ENCODE peak calls at places on chromosomes 13 and 19, in seven cellular contexts. Z, I, H, R, C, M and E are unnamed samples. For H3K27me3, the result is how much of the 10 kb centered on the place peaks cover.

GRCh38 chr13:33859691-33860303 is 41.8 kb downstream of the RFC3 start:
- DNase-seq in M (no peak), H (no peak), R (no peak), C (no peak), I (no peak), Z (no peak), E (no peak)

GRCh38 chr13:65011403-65011802 is 2218.7 kb downstream of the PCDH9 start:
- DNase-seq in Z (no peak), C (no peak), I (no peak), H (no peak), R (no peak), M (no peak), E (no peak)

GRCh38 chr19:17488593-17489391 is 18.5 kb downstream of the SLC27A1 start:
- DNase-seq in I (peak), M (no peak), Z (no peak), C (peak), H (peak), R (peak), E (peak)

GRCh38 chr19:41551711-41552110 is 24.3 kb upstream of the CEACAM21 start:
- DNase-seq in M (no peak), Z (no peak), H (no peak), I (no peak), C (no peak), R (no peak), E (no peak)

GRCh38 chr13:66617786-66618185 is 612.4 kb downstream of the PCDH9 start:
- DNase-seq in I (no peak), Z (no peak), R (no peak), M (no peak), C (no peak), H (no peak), E (no peak)

GRCh38 chr19:538641-539428 is 5.0 kb upstream of the GZMM start:
- DNase-seq in M (no peak), I (no peak), C (no peak), R (no peak), Z (no peak), H (no peak), E (no peak)

GRCh38 chr19:16541526-16542044 is 652 bp downstream of the CHERP start:
- DNase-seq in I (no peak), H (no peak), C (peak), R (no peak), M (peak), Z (no peak), E (no peak)

GRCh38 chr13:75319244-75319643 is 162.7 kb downstream of the TBC1D4 start:
- DNase-seq in R (no peak), I (no peak), Z (no peak), M (no peak), C (peak), H (no peak), E (no peak)

GRCh38 chr13:22220186-22221160 is 549.6 kb downstream of the FGF9 start:
- DNase-seq in Z (no peak), H (no peak), C (no peak), R (no peak), I (no peak), M (no peak), E (no peak)

GRCh38 chr19:39224910-39225309 is 19.9 kb downstream of the IFNL3 start:
- DNase-seq in I (no peak), H (no peak), C (no peak), Z (no peak), R (no peak), M (no peak), E (no peak)

GRCh38 chr19:32201661-32202060 is 143.7 kb upstream of the ZNF507 start:
- DNase-seq in I (no peak), H (no peak), Z (no peak), M (no peak), R (no peak), C (peak), E (no peak)

GRCh38 chr19:56837004-56837403 is 3.5 kb downstream of the PEG3 start:
- DNase-seq in C (no peak), Z (no peak), R (no peak), H (no peak), I (no peak), M (no peak), E (peak)

GRCh38 chr13:113275387-113275786 is 21.7 kb upstream of the LAMP1 start:
- DNase-seq in I (no peak), R (peak), H (peak), Z (no peak), C (peak), M (peak), E (no peak)

GRCh38 chr19:19386373-19386869 is 19.1 kb upstream of the GATAD2A start:
- DNase-seq in C (no peak), R (no peak), Z (no peak), M (no peak), I (no peak), H (no peak), E (no peak)

GRCh38 chr19:19387108-19387507 is 18.4 kb upstream of the GATAD2A start:
- DNase-seq in M (no peak), I (no peak), H (no peak), C (no peak), Z (no peak), R (no peak), E (no peak)

GRCh38 chr19:19384486-19384885 is 21.0 kb upstream of the GATAD2A start:
- DNase-seq in Z (no peak), R (no peak), I (no peak), M (no peak), H (no peak), C (no peak), E (peak)

GRCh38 chr19:19385131-19385899 is 20.2 kb upstream of the GATAD2A start:
- DNase-seq in C (peak), M (peak), I (peak), H (peak), Z (peak), R (peak), E (peak)

GRCh38 chr19:19385900-19386339 is 19.6 kb upstream of the GATAD2A start:
- DNase-seq in M (no peak), R (no peak), Z (no peak), C (peak), H (peak), I (peak), E (no peak)
- TF ChIP-seq CTCF in M (no peak), R (no peak), Z (no peak), C (no peak), H (no peak), I (no peak), E (no peak)

DNA sequence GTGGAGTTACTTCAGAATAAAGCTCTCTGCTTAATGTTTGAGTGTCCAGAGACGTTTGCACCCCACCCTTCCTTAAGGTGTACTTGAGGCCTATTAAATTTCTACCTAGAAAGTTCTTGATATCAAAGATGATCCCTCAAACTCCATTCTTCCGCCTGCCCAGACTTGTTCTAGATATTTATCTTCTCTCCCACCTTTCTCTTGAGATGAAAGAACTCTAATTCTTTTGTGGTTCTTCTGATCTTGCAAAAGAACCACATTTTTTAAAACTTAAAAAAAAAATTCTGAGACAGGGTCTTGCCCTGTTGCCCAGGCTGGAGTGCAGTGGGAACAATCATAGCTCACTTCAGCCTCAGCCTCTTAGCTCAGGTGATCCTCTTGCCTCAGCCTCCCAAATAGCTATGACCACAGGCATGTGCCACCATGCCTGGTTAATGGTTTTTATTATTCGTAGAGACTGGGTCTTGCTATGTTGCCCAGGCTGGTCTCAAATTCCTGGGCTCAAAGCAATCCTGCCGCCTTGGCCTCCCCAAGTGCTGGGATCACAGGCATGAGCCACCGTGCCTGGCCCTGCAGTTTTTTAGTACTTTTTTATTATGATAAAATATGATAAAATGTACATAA is 94.3 kb downstream of the SIPA1L3 start:
- DNase-seq in Z (no peak), I (no peak), C (no peak), H (no peak), M (no peak), R (no peak), E (no peak)
- H3K27me3 ChIP-seq in Z (under half), I (under half), C (under half), H (under half), M (under half), R (under half), E (under half)

DNA sequence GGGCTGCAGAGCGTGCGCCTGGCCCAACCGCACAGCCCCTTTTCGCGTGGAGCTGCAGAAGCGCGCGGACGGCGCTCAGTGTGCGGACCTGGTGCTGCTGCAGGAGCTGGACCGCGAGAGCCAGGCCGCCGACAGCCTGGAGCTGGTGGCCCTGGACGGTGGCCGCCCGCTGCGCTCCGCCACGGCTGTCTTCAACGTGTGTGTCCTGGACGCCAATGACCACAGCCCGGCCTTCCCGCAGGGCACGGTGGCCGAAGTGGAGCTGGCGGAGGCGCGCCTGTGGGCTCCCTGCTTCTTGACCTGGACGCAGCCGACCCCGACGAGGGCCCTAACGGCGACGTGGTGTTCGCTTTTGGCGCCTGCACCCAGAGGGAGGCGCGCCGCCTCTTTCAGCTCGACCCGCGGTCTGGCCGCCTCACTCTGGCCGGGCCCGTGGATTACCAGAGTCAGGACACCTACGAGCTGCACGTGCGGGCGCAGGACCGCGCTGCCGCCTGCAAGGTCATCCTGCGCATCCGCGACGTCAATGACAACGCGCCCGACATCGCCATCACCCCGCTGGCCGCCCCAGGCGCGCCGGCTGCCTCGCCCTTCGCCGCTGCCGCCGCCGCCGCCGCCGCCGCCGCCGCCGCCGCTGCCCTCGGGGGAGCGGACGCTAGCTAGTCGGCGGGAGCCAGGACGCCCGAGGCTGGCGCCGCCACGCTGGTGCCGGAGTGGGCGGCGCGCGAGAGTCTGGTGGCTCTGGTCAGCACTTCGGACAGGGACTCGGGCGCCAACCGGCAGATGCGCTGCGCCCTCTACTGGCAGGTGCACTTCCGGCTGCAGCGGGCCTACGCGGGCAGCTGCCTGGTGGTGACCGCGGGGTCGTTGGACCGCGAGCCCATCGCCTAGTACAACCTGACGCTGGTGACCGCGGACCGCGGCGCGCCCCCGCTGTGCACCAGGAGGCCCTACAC is 172.2 kb downstream of the OLFM4 start:
- DNase-seq in H (no peak), I (peak), Z (no peak), M (peak), R (no peak), C (no peak), E (peak)
- TF ChIP-seq CTCF in H (no peak), I (peak), Z (no peak), M (peak), R (no peak), C (peak), E (peak)

GRCh38 chr13:51221108-51221507 is 1.1 kb upstream of the FAM124A start:
- DNase-seq in I (no peak), M (no peak), C (no peak), R (no peak), H (no peak), Z (no peak), E (no peak)
- H3K27me3 ChIP-seq in I (under half), M (under half), C (under half), R (under half), H (half or more), Z (under half), E (under half)

GRCh38 chr19:54449701-54450069 is 686 bp downstream of the LENG8 start:
- DNase-seq in H (no peak), Z (no peak), M (no peak), R (no peak), C (no peak), I (peak), E (no peak)

GRCh38 chr19:54451331-54451871 is 2.4 kb downstream of the LENG8 start:
- DNase-seq in M (no peak), Z (no peak), C (no peak), R (no peak), H (no peak), I (peak), E (peak)

GRCh38 chr19:54448774-54449700 is at the start of gene LENG8:
- DNase-seq in R (peak), I (peak), C (peak), H (peak), M (peak), Z (peak), E (peak)

GRCh38 chr19:54444737-54445136 is 4.3 kb upstream of the LENG8 start:
- DNase-seq in I (no peak), R (no peak), H (no peak), C (no peak), Z (no peak), M (no peak), E (no peak)

GRCh38 chr19:54448037-54448773 is 794 bp upstream of the LENG8 start:
- DNase-seq in H (peak), R (no peak), I (peak), C (peak), Z (peak), M (peak), E (peak)
- TF ChIP-seq CTCF in H (no peak), R (no peak), I (no peak), C (no peak), Z (no peak), M (no peak), E (no peak)